ENCODE peak calls at places on chromosomes 7 and 10, in nine cellular contexts. Q is tibial artery; X is esophagus squamous epithelium; Y is left lung; W is spleen; L is psoas muscle; O is naive thymus-derived CD4-positive, alpha-beta T cell; H is body of pancreas; B is left ventricle myocardium inferior. Z is an unnamed sample.

GRCh38 chr10:2908851-2909630 is 158.3 kb upstream of the PFKP start:
- DNase-seq in Q (no peak), X (no peak), Y (no peak), W (no peak), L (no peak), O (peak; percentile 26), H (no peak), B (no peak), Z (no peak)

GRCh38 chr7:10733747-10734146 is 239.9 kb upstream of the PHF14 start:
- DNase-seq in Q (no peak), X (no peak), Y (no peak), W (no peak), L (no peak), O (no peak), H (no peak), B (no peak), Z (no peak)

GRCh38 chr10:79046326-79046725 is 22.4 kb upstream of the ZMIZ1 start:
- DNase-seq in Q (peak; percentile 28), X (no peak), Y (no peak), W (peak; percentile 35), L (no peak), O (no peak), H (peak; percentile 90), B (peak; percentile 5), Z (no peak)

GRCh38 chr7:105032553-105033214 is 18.7 kb downstream of the KMT2E start:
- DNase-seq in Q (no peak), X (no peak), Y (no peak), W (no peak), L (no peak), O (no peak), H (no peak), B (no peak), Z (no peak)

GRCh38 chr10:34732926-34733325 is 82.2 kb downstream of the PARD3 start:
- DNase-seq in Q (no peak), X (no peak), Y (no peak), W (no peak), L (no peak), O (no peak), H (no peak), B (no peak), Z (no peak)

GRCh38 chr10:600876-601275 is 88.6 kb downstream of the DIP2C start:
- DNase-seq in Q (peak; percentile 78), X (no peak), Y (no peak), W (no peak), L (no peak), O (no peak), H (peak; percentile 72), B (no peak), Z (no peak)

GRCh38 chr10:61554925-61555324 is 101.7 kb upstream of the TMEM26 start:
- DNase-seq in Q (no peak), X (no peak), Y (no peak), W (no peak), L (no peak), O (no peak), H (no peak), B (no peak), Z (no peak)

GRCh38 chr10:49228677-49229076 is 40.5 kb upstream of the TMEM273 start:
- DNase-seq in Q (no peak), X (no peak), Y (no peak), W (no peak), L (no peak), O (no peak), H (no peak), B (no peak), Z (no peak)

GRCh38 chr10:77578583-77579227 is 58.9 kb downstream of the KCNMA1 start:
- DNase-seq in Q (no peak), X (no peak), Y (no peak), W (no peak), L (no peak), O (no peak), H (no peak), B (no peak), Z (no peak)

GRCh38 chr7:43905954-43906326 is 456 bp downstream of the URGCP start:
- DNase-seq in Q (no peak), X (no peak), Y (peak; percentile 80), W (peak; percentile 83), L (peak; percentile 54), O (peak; percentile 38), H (peak; percentile 13), B (peak; percentile 29), Z (peak; percentile 14)

GRCh38 chr10:122485670-122486069 is 24.3 kb downstream of the HTRA1 start:
- DNase-seq in Q (peak; percentile 60), X (no peak), Y (no peak), W (no peak), L (no peak), O (no peak), H (no peak), B (no peak), Z (no peak)

DNA sequence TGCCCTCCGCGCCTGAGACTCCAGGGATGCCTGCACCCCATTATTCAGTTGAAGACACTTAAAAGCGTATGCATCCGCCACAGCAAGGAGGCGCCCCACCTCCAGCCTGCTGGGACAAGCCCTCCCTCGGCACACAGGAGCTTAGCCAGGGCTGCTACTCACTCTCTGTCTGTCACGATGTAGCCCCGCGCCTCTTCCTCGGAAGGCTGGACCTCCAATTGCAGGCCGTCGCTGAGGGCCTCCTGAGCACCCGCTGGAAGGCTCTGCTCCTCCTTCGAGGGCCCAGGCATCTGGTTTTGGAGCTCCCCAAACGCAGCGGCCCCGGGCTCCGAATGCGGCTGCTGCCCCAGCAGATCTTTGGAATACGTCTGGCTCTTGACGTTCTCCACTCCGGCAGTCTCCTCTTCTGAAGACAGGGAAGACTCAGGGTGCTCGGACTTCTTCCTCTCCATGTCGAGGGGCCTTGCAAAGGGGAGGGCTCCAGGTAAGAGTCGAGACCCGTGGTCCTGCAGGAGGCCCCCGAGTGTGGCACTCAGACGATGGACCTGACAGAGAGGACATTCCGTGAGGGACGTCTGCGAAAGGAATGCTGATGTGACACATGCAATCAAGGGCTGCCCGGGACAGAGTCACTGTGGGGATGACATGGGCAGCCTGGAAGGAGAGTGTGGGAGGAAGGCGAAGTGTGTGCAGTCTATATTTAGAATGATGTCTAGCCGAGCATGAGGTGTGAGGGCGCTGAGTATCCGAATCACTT is 453.9 kb downstream of the PTPRN2 start:
- DNase-seq in Q (peak; percentile 38), X (no peak), Y (no peak), W (peak; percentile 67), L (peak; percentile 32), O (no peak), H (no peak), B (no peak), Z (no peak)
- H3K9me3 ChIP-seq in Q (peaks cover 5% of the 10 kb centered on the region), X (no peaks in the 10 kb centered on the region), Y (no peaks in the 10 kb centered on the region), W (no peaks in the 10 kb centered on the region), L (no peaks in the 10 kb centered on the region), O (no peaks in the 10 kb centered on the region), H (no peaks in the 10 kb centered on the region), B (no peaks in the 10 kb centered on the region), Z (no peaks in the 10 kb centered on the region)

GRCh38 chr10:38157270-38157685 is 63.1 kb downstream of the ZNF37A start:
- DNase-seq in Q (no peak), X (no peak), Y (no peak), W (no peak), L (no peak), O (no peak), H (no peak), B (no peak), Z (no peak)
- H3K9me3 ChIP-seq in Q (peaks cover 16% of the 10 kb centered on the region), X (peaks cover 7% of the 10 kb centered on the region), Y (peaks cover 4% of the 10 kb centered on the region), W (peaks cover 54% of the 10 kb centered on the region), L (peaks cover 9% of the 10 kb centered on the region), O (no peaks in the 10 kb centered on the region), H (no peaks in the 10 kb centered on the region), B (peaks cover 39% of the 10 kb centered on the region), Z (no peaks in the 10 kb centered on the region)

DNA sequence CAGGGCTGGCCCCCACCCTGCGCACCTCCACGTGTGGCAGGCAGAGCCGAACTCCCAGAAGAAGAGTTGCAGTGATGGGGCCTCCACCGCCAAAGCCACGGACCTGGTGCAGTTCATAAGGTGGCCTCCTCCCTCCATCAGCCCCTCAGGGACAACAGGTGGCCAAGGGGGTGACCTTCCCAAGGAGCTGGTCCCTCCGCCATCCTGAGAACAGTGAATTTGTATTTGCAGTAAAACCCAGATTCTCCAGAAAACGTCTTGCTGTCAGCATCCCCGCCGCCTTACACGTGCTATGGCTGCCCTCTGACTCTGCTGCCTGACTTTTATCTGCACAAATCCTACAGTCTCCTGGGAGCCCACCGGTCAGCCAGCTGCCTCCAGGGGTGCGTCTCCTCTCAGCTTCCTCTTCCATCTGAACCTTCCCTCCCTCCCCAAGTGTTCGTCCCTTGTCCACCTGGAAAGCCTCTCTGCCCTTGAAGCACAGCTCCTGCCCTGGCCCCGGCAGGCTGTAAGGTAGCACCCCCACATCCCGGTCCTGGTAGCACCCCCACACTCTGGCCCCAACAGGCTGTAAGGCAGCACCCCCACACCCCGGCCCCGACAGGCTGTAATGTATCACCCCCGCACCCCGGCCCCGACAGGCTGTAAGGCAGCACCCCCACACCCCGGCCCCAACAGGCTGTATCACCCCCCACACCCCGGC is 311.8 kb downstream of the PTPRN2 start:
- DNase-seq in Q (peak; percentile 57), X (no peak), Y (peak; percentile 58), W (peak; percentile 46), L (peak; percentile 34), O (no peak), H (no peak), B (no peak), Z (no peak)
- H3K9me3 ChIP-seq in Q (peaks cover 4% of the 10 kb centered on the region), X (no peaks in the 10 kb centered on the region), Y (no peaks in the 10 kb centered on the region), W (no peaks in the 10 kb centered on the region), L (no peaks in the 10 kb centered on the region), O (no peaks in the 10 kb centered on the region), H (no peaks in the 10 kb centered on the region), B (no peaks in the 10 kb centered on the region), Z (no peaks in the 10 kb centered on the region)

GRCh38 chr10:7291487-7292113 is 119.2 kb downstream of the SFMBT2 start:
- DNase-seq in Q (no peak), X (no peak), Y (no peak), W (no peak), L (no peak), O (no peak), H (no peak), B (no peak), Z (no peak)

GRCh38 chr10:7287377-7287776 is 123.5 kb downstream of the SFMBT2 start:
- DNase-seq in Q (no peak), X (no peak), Y (no peak), W (no peak), L (no peak), O (no peak), H (no peak), B (no peak), Z (no peak)

GRCh38 chr10:7283246-7283645 is 127.6 kb downstream of the SFMBT2 start:
- DNase-seq in Q (no peak), X (no peak), Y (no peak), W (no peak), L (no peak), O (no peak), H (no peak), B (no peak), Z (no peak)

GRCh38 chr10:7285545-7286322 is 125.1 kb downstream of the SFMBT2 start:
- DNase-seq in Q (no peak), X (no peak), Y (no peak), W (no peak), L (no peak), O (no peak), H (no peak), B (no peak), Z (no peak)

DNA sequence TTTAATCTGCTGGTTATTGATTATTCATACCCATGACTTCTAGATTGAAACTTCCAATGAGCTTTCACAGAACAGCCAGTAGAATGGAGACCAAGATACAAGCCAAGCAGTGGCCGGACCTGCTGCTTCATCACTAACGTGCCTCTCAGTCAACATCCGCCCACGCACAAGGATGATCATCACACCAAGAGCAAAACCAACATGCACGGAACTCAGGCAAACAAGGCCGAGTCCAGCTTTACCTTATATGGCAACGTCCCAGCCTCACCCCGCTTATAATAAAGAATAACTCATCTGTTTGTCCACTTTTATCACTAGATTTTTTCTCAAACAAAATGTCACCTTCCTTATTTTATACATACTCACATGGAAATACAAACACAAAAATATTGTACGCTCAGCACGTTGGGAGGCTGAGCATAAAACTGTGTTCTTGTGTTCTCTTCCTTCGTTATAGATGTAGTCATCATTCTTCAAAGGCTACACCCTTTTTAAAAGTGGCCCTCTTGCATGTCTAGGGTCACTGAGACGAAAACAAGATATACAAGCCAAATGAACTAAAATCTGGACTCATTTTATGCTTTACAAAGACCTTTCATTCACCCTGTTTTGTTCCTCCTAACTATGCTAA is 122.7 kb downstream of the SFMBT2 start:
- DNase-seq in Q (no peak), X (no peak), Y (no peak), W (no peak), L (no peak), O (no peak), H (no peak), B (no peak), Z (no peak)
- H3K9me3 ChIP-seq in Q (no peaks in the 10 kb centered on the region), X (no peaks in the 10 kb centered on the region), Y (no peaks in the 10 kb centered on the region), W (no peaks in the 10 kb centered on the region), L (no peaks in the 10 kb centered on the region), O (no peaks in the 10 kb centered on the region), H (no peaks in the 10 kb centered on the region), B (no peaks in the 10 kb centered on the region), Z (no peaks in the 10 kb centered on the region)

Z was measured in T-helper 17 cell.